ENCODE peak calls at places on chromosomes 16 and 17, in four cellular contexts. One of them, this sample, is unnamed.

GRCh38 chr17:47882247-47882646 is 13.8 kb upstream of the SP2 start:
- DNase-seq in AG04450: no peak
- DNase-seq in EL: peak; percentile 71
- DNase-seq in cardiac fibroblast: no peak
- DNase-seq in this sample: no peak

GRCh38 chr17:78510141-78510935 is 66.9 kb downstream of the DNAH17 start:
- DNase-seq in AG04450: no peak
- DNase-seq in EL: no peak
- DNase-seq in cardiac fibroblast: no peak
- DNase-seq in this sample: no peak

GRCh38 chr16:73915939-73916451 is 380.6 kb upstream of the PSMD7 start:
- DNase-seq in AG04450: no peak
- DNase-seq in EL: no peak
- DNase-seq in cardiac fibroblast: no peak
- DNase-seq in this sample: no peak

GRCh38 chr16:57723170-57723569 is 12.4 kb upstream of the KATNB1 start:
- DNase-seq in AG04450: no peak
- DNase-seq in EL: peak; percentile 16
- DNase-seq in cardiac fibroblast: peak; percentile 49
- DNase-seq in this sample: no peak

GRCh38 chr17:2893422-2893914 is 97.2 kb downstream of the RAP1GAP2 start:
- DNase-seq in AG04450: no peak
- DNase-seq in EL: no peak
- DNase-seq in cardiac fibroblast: no peak
- DNase-seq in this sample: no peak

GRCh38 chr17:33674685-33675084 is 381.6 kb upstream of the ASIC2 start:
- DNase-seq in AG04450: peak; percentile 2
- DNase-seq in EL: peak; percentile 38
- DNase-seq in cardiac fibroblast: peak; percentile 70
- DNase-seq in this sample: peak; percentile 65

GRCh38 chr17:32627233-32628008 is 140.6 kb downstream of the CDK5R1 start:
- DNase-seq in AG04450: no peak
- DNase-seq in EL: peak; percentile 19
- DNase-seq in cardiac fibroblast: peak; percentile 62
- DNase-seq in this sample: no peak

GRCh38 chr16:64308721-64309120 is 813.1 kb downstream of the CDH11 start:
- DNase-seq in AG04450: no peak
- DNase-seq in EL: no peak
- DNase-seq in cardiac fibroblast: no peak
- DNase-seq in this sample: no peak

GRCh38 chr17:46756061-46756735 is 62.3 kb downstream of the WNT3 start:
- DNase-seq in AG04450: no peak
- DNase-seq in EL: no peak
- DNase-seq in cardiac fibroblast: no peak
- DNase-seq in this sample: no peak

GRCh38 chr16:84541999-84542876 is 37.8 kb upstream of the MEAK7 start:
- DNase-seq in AG04450: no peak
- DNase-seq in EL: peak; percentile 36
- DNase-seq in cardiac fibroblast: peak; percentile 78
- DNase-seq in this sample: no peak

GRCh38 chr17:50847566-50847965 is 12.2 kb downstream of the WFIKKN2 start:
- DNase-seq in AG04450: no peak
- DNase-seq in EL: no peak
- DNase-seq in cardiac fibroblast: no peak
- DNase-seq in this sample: no peak

GRCh38 chr17:76812248-76812647 is 56.0 kb upstream of the MGAT5B start:
- DNase-seq in AG04450: no peak
- DNase-seq in EL: no peak
- DNase-seq in cardiac fibroblast: no peak
- DNase-seq in this sample: no peak

GRCh38 chr17:16013943-16014407 is 14.4 kb downstream of the TTC19 start:
- DNase-seq in AG04450: peak; percentile 59
- DNase-seq in EL: peak; percentile 79
- DNase-seq in cardiac fibroblast: peak; percentile 91
- DNase-seq in this sample: peak; percentile 24

GRCh38 chr17:50079334-50080095 is 15.6 kb upstream of the PDK2 start:
- DNase-seq in AG04450: no peak
- DNase-seq in EL: no peak
- DNase-seq in cardiac fibroblast: peak; percentile 52
- DNase-seq in this sample: no peak

GRCh38 chr16:52114414-52114813 is 432.5 kb downstream of the TOX3 start:
- DNase-seq in AG04450: no peak
- DNase-seq in EL: no peak
- DNase-seq in cardiac fibroblast: no peak
- DNase-seq in this sample: no peak

GRCh38 chr17:83042522-83043158 is 36.8 kb upstream of the METRNL start:
- DNase-seq in AG04450: no peak
- DNase-seq in EL: no peak
- DNase-seq in cardiac fibroblast: no peak
- DNase-seq in this sample: no peak

GRCh38 chr16:23724438-23725131 is 11.6 kb upstream of the ERN2 start:
- DNase-seq in AG04450: no peak
- DNase-seq in EL: no peak
- DNase-seq in cardiac fibroblast: no peak
- DNase-seq in this sample: no peak

GRCh38 chr17:34146440-34147043 is 108.5 kb upstream of the CCL2 start:
- DNase-seq in AG04450: no peak
- DNase-seq in EL: no peak
- DNase-seq in cardiac fibroblast: peak; percentile 4
- DNase-seq in this sample: peak; percentile 81

GRCh38 chr17:64326420-64327054 is 63.5 kb upstream of the TEX2 start:
- DNase-seq in AG04450: no peak
- DNase-seq in EL: peak; percentile 68
- DNase-seq in cardiac fibroblast: peak; percentile 94
- DNase-seq in this sample: no peak

GRCh38 chr17:204427-205175 is 23.2 kb upstream of the DOC2B start:
- DNase-seq in AG04450: no peak
- DNase-seq in EL: no peak
- DNase-seq in cardiac fibroblast: no peak
- DNase-seq in this sample: peak; percentile 25

GRCh38 chr17:41777157-41777578 is 9.3 kb downstream of the JUP start:
- DNase-seq in AG04450: no peak
- DNase-seq in EL: no peak
- DNase-seq in cardiac fibroblast: peak; percentile 70
- DNase-seq in this sample: no peak

This sample was measured in Caco-2.